ENCODE peak calls at places on chromosome 21, in ten cellular contexts. U is transverse colon, X is sigmoid colon, Q is A549, E is ovary, R is GM12878, N is suprapubic skin, P is stomach, M is tibial nerve, C is K562. O is an unnamed sample.

GRCh38 chr21:15560383-15561056 is 169.3 kb upstream of the USP25 start:
- DNase-seq in U (no peak), X (no peak), Q (no peak), E (no peak), R (no peak), N (no peak), P (no peak), M (no peak), C (no peak), O (no peak)

GRCh38 chr21:29072873-29073221 is 601 bp downstream of the CCT8 start:
- DNase-seq in U (no peak), X (no peak), Q (peak; percentile 7), E (no peak), R (no peak), N (no peak), P (no peak), M (no peak), C (peak; percentile 18), O (no peak)

GRCh38 chr21:28639742-28640141 is 352.9 kb downstream of the LTN1 start:
- DNase-seq in U (no peak), X (no peak), Q (no peak), E (no peak), R (no peak), N (no peak), P (no peak), M (no peak), C (no peak), O (no peak)

GRCh38 chr21:21052672-21053071 is 54.5 kb downstream of the NCAM2 start:
- DNase-seq in U (no peak), X (no peak), Q (no peak), E (no peak), R (no peak), N (no peak), P (no peak), M (no peak), C (no peak), O (no peak)

GRCh38 chr21:46009951-46010655 is 28.5 kb downstream of the COL6A1 start:
- DNase-seq in U (no peak), X (no peak), Q (no peak), E (peak; percentile 46), R (no peak), N (no peak), P (peak; percentile 17), M (no peak), C (no peak), O (peak; percentile 66)

GRCh38 chr21:26365849-26366248 is 195.3 kb upstream of the APP start:
- DNase-seq in U (no peak), X (no peak), Q (no peak), E (no peak), R (no peak), N (no peak), P (no peak), M (no peak), C (no peak), O (no peak)

GRCh38 chr21:29430581-29430980 is 131.9 kb downstream of the BACH1 start:
- DNase-seq in U (no peak), X (no peak), Q (no peak), E (no peak), R (no peak), N (no peak), P (no peak), M (no peak), C (no peak), O (no peak)

GRCh38 chr21:38263493-38263892 is 6.7 kb downstream of the KCNJ15 start:
- DNase-seq in U (no peak), X (no peak), Q (no peak), E (no peak), R (no peak), N (no peak), P (no peak), M (no peak), C (no peak), O (no peak)

GRCh38 chr21:44813149-44813548 is 4.7 kb downstream of the SUMO3 start:
- DNase-seq in U (no peak), X (no peak), Q (no peak), E (no peak), R (no peak), N (no peak), P (no peak), M (no peak), C (no peak), O (no peak)

GRCh38 chr21:16162953-16163352 is 433.2 kb downstream of the USP25 start:
- DNase-seq in U (no peak), X (no peak), Q (no peak), E (no peak), R (no peak), N (no peak), P (no peak), M (no peak), C (no peak), O (no peak)

GRCh38 chr21:34336756-34337391 is 26.9 kb upstream of the KCNE2 start:
- DNase-seq in U (no peak), X (no peak), Q (no peak), E (no peak), R (no peak), N (no peak), P (peak; percentile 32), M (no peak), C (no peak), O (no peak)

DNA sequence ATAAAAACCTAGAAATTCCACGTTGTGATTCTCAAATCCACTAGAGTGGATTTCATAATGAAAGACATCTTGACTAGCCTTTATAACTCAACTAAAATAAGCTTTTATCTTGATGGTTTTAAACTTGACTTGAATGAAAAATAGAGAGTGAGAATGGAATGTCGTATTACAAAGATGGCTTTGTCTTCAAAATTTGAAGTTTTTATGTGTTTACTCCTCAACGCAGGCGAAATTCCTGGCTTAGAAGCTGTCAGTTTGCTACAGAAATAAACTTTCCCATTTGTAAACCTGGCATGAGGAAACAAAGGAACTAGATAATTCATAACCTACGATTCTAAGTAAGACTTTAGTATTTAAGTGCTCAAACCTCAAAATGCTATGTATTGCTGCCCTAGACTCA is 90.0 kb upstream of the KRTAP19-8 start:
- DNase-seq in U (no peak), X (no peak), Q (no peak), E (no peak), R (no peak), N (no peak), P (no peak), M (no peak), C (no peak), O (no peak)
- TF ChIP-seq EP300 in U (no peak), X (no peak), Q (no peak), E (no peak), R (no peak), N (no peak), P (no peak), M (no peak), C (no peak), O (no peak)

GRCh38 chr21:22250355-22250754 is 1252.1 kb downstream of the NCAM2 start:
- DNase-seq in U (no peak), X (no peak), Q (no peak), E (no peak), R (no peak), N (no peak), P (no peak), M (no peak), C (no peak), O (no peak)
- H3K4me1 ChIP-seq in U (no peaks in the 10 kb centered on the region), X (no peaks in the 10 kb centered on the region), Q (no peaks in the 10 kb centered on the region), E (no peaks in the 10 kb centered on the region), R (no peaks in the 10 kb centered on the region), N (no peaks in the 10 kb centered on the region), P (no peaks in the 10 kb centered on the region), M (no peaks in the 10 kb centered on the region), C (no peaks in the 10 kb centered on the region), O (no peaks in the 10 kb centered on the region)

GRCh38 chr21:36100971-36101641 is 31.3 kb downstream of the CBR1 start:
- DNase-seq in U (no peak), X (no peak), Q (no peak), E (no peak), R (no peak), N (no peak), P (no peak), M (no peak), C (no peak), O (no peak)

GRCh38 chr21:36093512-36093911 is 23.7 kb downstream of the CBR1 start:
- DNase-seq in U (no peak), X (no peak), Q (no peak), E (no peak), R (no peak), N (no peak), P (no peak), M (no peak), C (no peak), O (no peak)

GRCh38 chr21:36099000-36099399 is 29.2 kb downstream of the CBR1 start:
- DNase-seq in U (no peak), X (no peak), Q (no peak), E (no peak), R (no peak), N (no peak), P (no peak), M (no peak), C (no peak), O (no peak)

GRCh38 chr21:36096398-36097290 is 26.8 kb downstream of the CBR1 start:
- DNase-seq in U (no peak), X (no peak), Q (no peak), E (no peak), R (no peak), N (no peak), P (no peak), M (no peak), C (no peak), O (no peak)

GRCh38 chr21:36097427-36098230 is 27.8 kb downstream of the CBR1 start:
- DNase-seq in U (no peak), X (no peak), Q (no peak), E (no peak), R (peak; percentile 55), N (no peak), P (no peak), M (no peak), C (peak; percentile 55), O (no peak)
- TF ChIP-seq EP300 in U (no peak), X (no peak), Q (no peak), E (no peak), R (no peak), N (no peak), P (no peak), M (no peak), C (peak; percentile 41), O (no peak)

GRCh38 chr21:32383812-32384211 is 9.0 kb downstream of the URB1 start:
- DNase-seq in U (no peak), X (no peak), Q (peak; percentile 28), E (no peak), R (no peak), N (no peak), P (no peak), M (no peak), C (no peak), O (no peak)

GRCh38 chr21:32388306-32388705 is 4.5 kb downstream of the URB1 start:
- DNase-seq in U (no peak), X (no peak), Q (no peak), E (no peak), R (no peak), N (no peak), P (no peak), M (no peak), C (no peak), O (no peak)

GRCh38 chr21:32386195-32386870 is 6.5 kb downstream of the URB1 start:
- DNase-seq in U (no peak), X (no peak), Q (peak; percentile 35), E (no peak), R (no peak), N (no peak), P (peak; percentile 31), M (no peak), C (no peak), O (no peak)

GRCh38 chr21:32389337-32390015 is 3.3 kb downstream of the URB1 start:
- DNase-seq in U (no peak), X (no peak), Q (no peak), E (no peak), R (no peak), N (no peak), P (no peak), M (no peak), C (no peak), O (no peak)

GRCh38 chr21:32387151-32387550 is 5.7 kb downstream of the URB1 start:
- DNase-seq in U (no peak), X (no peak), Q (no peak), E (no peak), R (no peak), N (no peak), P (no peak), M (no peak), C (no peak), O (no peak)
- H3K4me1 ChIP-seq in U (peaks cover 9% of the 10 kb centered on the region), X (peaks cover 22% of the 10 kb centered on the region), Q (peaks cover 76% of the 10 kb centered on the region), E (peaks cover 7% of the 10 kb centered on the region), R (no peaks in the 10 kb centered on the region), N (peaks cover 17% of the 10 kb centered on the region), P (peaks cover 34% of the 10 kb centered on the region), M (no peaks in the 10 kb centered on the region), C (peaks cover 4% of the 10 kb centered on the region), O (peaks cover 10% of the 10 kb centered on the region)